ENCODE peak calls at places on chromosomes 13 and 19, in six cellular contexts. Y is aorta; P is activated effector memory CD4-positive, alpha-beta T cell treated with Interleukin-2 at 50 U/mL for 16 hours; O is stimulated activated CD4-positive, alpha-beta T cell treated with anti-CD3 and anti-CD28 coated beads, Interleukin-15, amount 100 ng/mL, for 1 hour; C is SHP77; X is T-helper 1 cell. E is an unnamed sample.

GRCh38 chr13:114019367-114019766 is 45.5 kb upstream of the C13orf46 start:
- DNase-seq in Y (no peak), P (no peak), O (no peak), C (peak), X (no peak), E (peak)

GRCh38 chr13:97339019-97339988 is 94.7 kb upstream of the RAP2A start:
- DNase-seq in Y (peak), P (no peak), O (no peak), C (no peak), X (no peak), E (no peak)

GRCh38 chr13:50451609-50452008 is 391.9 kb downstream of the DLEU7 start:
- DNase-seq in Y (peak), P (no peak), O (no peak), C (no peak), X (no peak), E (no peak)

GRCh38 chr19:28558783-28559182 is 654.2 kb downstream of the UQCRFS1 start:
- DNase-seq in Y (no peak), P (no peak), O (no peak), C (no peak), X (no peak), E (no peak)

GRCh38 chr19:3115916-3116602 is 19.8 kb upstream of the GNA15 start:
- DNase-seq in Y (no peak), P (no peak), O (no peak), C (no peak), X (no peak), E (no peak)

GRCh38 chr19:40387151-40387550 is 2.8 kb downstream of the HIPK4 start:
- DNase-seq in Y (no peak), P (no peak), O (no peak), C (no peak), X (no peak), E (no peak)

GRCh38 chr19:15427991-15428471 is 9.2 kb upstream of the AKAP8L start:
- DNase-seq in Y (no peak), P (no peak), O (no peak), C (no peak), X (no peak), E (no peak)

GRCh38 chr13:113442354-113442984 is 10.8 kb downstream of the ADPRHL1 start:
- DNase-seq in Y (no peak), P (no peak), O (no peak), C (no peak), X (no peak), E (no peak)

GRCh38 chr13:78657699-78658629 is 991 bp downstream of the OBI1 start:
- DNase-seq in Y (no peak), P (no peak), O (no peak), C (no peak), X (no peak), E (no peak)

GRCh38 chr13:111573362-111573761 is 252.9 kb downstream of the TEX29 start:
- DNase-seq in Y (no peak), P (no peak), O (no peak), C (no peak), X (no peak), E (no peak)

GRCh38 chr19:1087813-1088418 is 7.3 kb downstream of the POLR2E start:
- DNase-seq in Y (peak), P (peak), O (no peak), C (no peak), X (no peak), E (no peak)

GRCh38 chr13:101514695-101515275 is 62.3 kb downstream of the ITGBL1 start:
- DNase-seq in Y (no peak), P (no peak), O (no peak), C (peak), X (no peak), E (no peak)

E was measured in CD8-positive, alpha-beta T cell.